ENCODE peak calls at places on chromosomes 7 and 10, in six cellular contexts. I is activated CD4-positive, alpha-beta T cell treated with anti-CD3 and anti-CD28 coated beads for 24 hours; Q is neuronal stem cell; M is astrocyte of the spinal cord; K is HTR-8/SVneo; R is HT1080. B is an unnamed sample.

GRCh38 chr7:1706721-1707613 is 36.9 kb downstream of the ELFN1 start:
- DNase-seq in Q (no peak), R (no peak), M (no peak), K (no peak), I (no peak), B (no peak)

GRCh38 chr7:40015790-40016296 is 65.8 kb downstream of the CDK13 start:
- DNase-seq in I (no peak), R (peak; percentile 38), Q (no peak), K (no peak), M (peak; percentile 60), B (no peak)

GRCh38 chr7:81470084-81470723 is 299.6 kb downstream of the HGF start:
- DNase-seq in K (peak; percentile 49), Q (peak; percentile 37), R (peak; percentile 53), M (peak; percentile 72), I (no peak), B (peak; percentile 67)

GRCh38 chr7:101522021-101522420 is 107.1 kb downstream of the MYL10 start:
- DNase-seq in I (no peak), K (no peak), Q (no peak), R (no peak), M (no peak), B (no peak)

GRCh38 chr7:21318190-21318915 is 109.5 kb upstream of the SP4 start:
- DNase-seq in I (no peak), R (no peak), Q (no peak), K (peak; percentile 51), M (peak; percentile 6), B (no peak)

GRCh38 chr10:52688906-52689305 is 83.7 kb downstream of the MBL2 start:
- DNase-seq in R (no peak), Q (no peak), K (no peak), I (no peak), M (no peak), B (no peak)

GRCh38 chr7:157041514-157042277 is 31.2 kb upstream of the MNX1 start:
- DNase-seq in R (no peak), Q (no peak), M (no peak), K (no peak), I (no peak), B (no peak)

GRCh38 chr7:138008588-138009349 is 6.9 kb upstream of the CREB3L2 start:
- DNase-seq in I (no peak), K (peak; percentile 28), M (peak; percentile 75), Q (peak; percentile 66), R (peak; percentile 58), B (no peak)

GRCh38 chr7:13987395-13987794 is 2.1 kb downstream of the ETV1 start:
- DNase-seq in M (peak; percentile 44), Q (no peak), R (no peak), K (no peak), I (no peak), B (no peak)

GRCh38 chr10:10782603-10783002 is 235.1 kb upstream of the CELF2 start:
- DNase-seq in I (no peak), R (peak; percentile 59), K (peak; percentile 31), Q (no peak), M (peak; percentile 81), B (no peak)

GRCh38 chr10:79274279-79275104 is 72.8 kb upstream of the PPIF start:
- DNase-seq in R (no peak), I (no peak), Q (no peak), K (no peak), M (peak; percentile 58), B (no peak)

GRCh38 chr7:23373151-23374004 is 74.2 kb downstream of the MALSU1 start:
- DNase-seq in I (peak; percentile 49), R (peak; percentile 65), M (peak; percentile 57), Q (no peak), K (no peak), B (no peak)

GRCh38 chr7:74173074-74173473 is 1.1 kb upstream of the EIF4H start:
- DNase-seq in I (no peak), M (no peak), R (no peak), K (no peak), Q (no peak), B (no peak)

GRCh38 chr7:36607741-36608140 is 116.6 kb downstream of the AOAH start:
- DNase-seq in I (no peak), R (no peak), M (no peak), K (no peak), Q (no peak), B (no peak)

GRCh38 chr7:140155428-140155827 is 21.4 kb downstream of the KDM7A start:
- DNase-seq in Q (no peak), M (no peak), I (no peak), R (no peak), K (no peak), B (no peak)

GRCh38 chr10:104880655-104881222 is 239.6 kb downstream of the SORCS3 start:
- DNase-seq in M (no peak), Q (no peak), I (no peak), R (no peak), K (no peak), B (no peak)

GRCh38 chr10:59991661-59992060 is 85.3 kb upstream of the CCDC6 start:
- DNase-seq in R (peak; percentile 76), I (no peak), Q (no peak), M (peak; percentile 59), K (no peak), B (no peak)

GRCh38 chr10:28800144-28800543 is 122.8 kb downstream of the BAMBI start:
- DNase-seq in I (no peak), Q (no peak), M (no peak), K (no peak), R (no peak), B (no peak)

GRCh38 chr7:44958645-44959344 is 20.0 kb downstream of the MYO1G start:
- DNase-seq in R (no peak), Q (no peak), I (no peak), M (no peak), K (no peak), B (no peak)